ENCODE peak calls at places on chromosomes 13 and 19, in ten cellular contexts. Z, G, F, B, H, U, Y, C, J and K are unnamed samples.

GRCh38 chr13:101681834-101682233 is 229.4 kb downstream of the ITGBL1 start:
- DNase-seq in G (no peak), U (peak; percentile 2), J (no peak), Z (no peak), Y (no peak), F (peak; percentile 7), H (no peak), C (no peak), B (no peak), K (no peak)

GRCh38 chr13:112849500-112849899 is 119.5 kb upstream of the MCF2L start:
- DNase-seq in U (no peak), H (no peak), Y (no peak), C (no peak), F (peak; percentile 23), Z (no peak), J (no peak), B (no peak), G (no peak), K (no peak)

GRCh38 chr13:111033172-111034133 is 81.7 kb upstream of the ARHGEF7 start:
- DNase-seq in B (no peak), H (no peak), Y (peak; percentile 10), J (no peak), G (no peak), U (no peak), C (no peak), F (no peak), Z (no peak), K (peak; percentile 58)

GRCh38 chr19:50255115-50255514 is 51.7 kb downstream of the MYH14 start:
- DNase-seq in J (no peak), C (no peak), G (no peak), H (no peak), B (no peak), U (no peak), Z (no peak), Y (no peak), F (no peak), K (no peak)

GRCh38 chr19:38554676-38555141 is 63.0 kb downstream of the MAP4K1 start:
- DNase-seq in G (no peak), F (no peak), H (no peak), Z (no peak), J (no peak), B (no peak), C (no peak), Y (no peak), U (no peak), K (no peak)

GRCh38 chr13:40275636-40276035 is 390.8 kb downstream of the FOXO1 start:
- DNase-seq in J (no peak), B (no peak), G (no peak), Z (no peak), U (peak; percentile 71), Y (peak; percentile 24), H (no peak), F (peak; percentile 61), C (no peak), K (no peak)

GRCh38 chr13:74767031-74767430 is 632.8 kb upstream of the KLF12 start:
- DNase-seq in J (no peak), G (no peak), F (peak; percentile 57), U (peak; percentile 69), H (no peak), C (no peak), B (no peak), Y (no peak), Z (no peak), K (peak; percentile 36)

GRCh38 chr19:318509-318774 is 26.2 kb downstream of the MIER2 start:
- DNase-seq in G (no peak), U (no peak), J (no peak), H (no peak), C (no peak), B (no peak), Y (no peak), F (no peak), Z (no peak), K (no peak)

GRCh38 chr19:19185853-19186728 is 5.9 kb downstream of the BORCS8 start:
- DNase-seq in F (peak; percentile 18), G (no peak), B (no peak), Y (peak; percentile 28), Z (no peak), H (no peak), U (peak; percentile 55), C (peak; percentile 69), J (peak; percentile 74), K (no peak)

GRCh38 chr13:65656740-65657329 is 1573.3 kb downstream of the PCDH9 start:
- DNase-seq in G (peak; percentile 28), J (no peak), Z (no peak), H (no peak), F (peak; percentile 12), C (no peak), U (peak; percentile 5), B (no peak), Y (no peak), K (no peak)

GRCh38 chr19:56116606-56117005 is 4.5 kb downstream of the ZNF787 start:
- DNase-seq in F (no peak), H (no peak), B (no peak), C (no peak), J (no peak), U (no peak), G (no peak), Y (no peak), Z (no peak), K (no peak)

GRCh38 chr19:41804327-41804726 is 7.9 kb downstream of the CEACAM3 start:
- DNase-seq in U (no peak), J (no peak), G (no peak), Y (no peak), H (no peak), F (no peak), Z (no peak), C (no peak), B (no peak), K (no peak)

GRCh38 chr13:95641961-95642621 is 2.4 kb downstream of the DZIP1 start:
- DNase-seq in J (no peak), B (peak; percentile 48), F (peak; percentile 72), H (peak; percentile 27), U (peak; percentile 64), Y (no peak), G (no peak), C (no peak), Z (no peak), K (peak; percentile 34)

GRCh38 chr19:42250666-42251531 is 4.0 kb downstream of the ERF start:
- DNase-seq in J (no peak), F (peak; percentile 67), Y (no peak), G (peak; percentile 19), U (peak; percentile 40), H (no peak), Z (no peak), C (peak; percentile 35), B (peak; percentile 62), K (peak; percentile 82)

GRCh38 chr19:5171711-5172110 is 168.9 kb downstream of the PTPRS start:
- DNase-seq in U (no peak), J (no peak), Y (no peak), F (peak; percentile 37), G (no peak), Z (no peak), C (no peak), H (no peak), B (no peak), K (no peak)

GRCh38 chr19:11168568-11168967 is 13.0 kb upstream of the SPC24 start:
- DNase-seq in F (peak; percentile 95), J (no peak), B (no peak), Y (peak; percentile 99), C (no peak), H (no peak), Z (no peak), U (peak; percentile 98), G (no peak), K (no peak)

GRCh38 chr13:110853235-110853721 is 61.6 kb downstream of the ANKRD10 start:
- DNase-seq in U (no peak), C (no peak), H (no peak), J (no peak), B (no peak), G (no peak), F (peak; percentile 15), Y (no peak), Z (no peak), K (no peak)

GRCh38 chr19:49133621-49134454 is 14.5 kb downstream of the PPFIA3 start:
- DNase-seq in Y (no peak), H (no peak), C (peak; percentile 49), J (no peak), F (peak; percentile 20), Z (peak; percentile 69), U (peak; percentile 70), B (peak; percentile 79), G (no peak), K (peak; percentile 92)

GRCh38 chr13:100108913-100109507 is 20.1 kb downstream of the PCCA start:
- DNase-seq in F (no peak), J (no peak), B (no peak), G (no peak), U (no peak), H (no peak), Y (no peak), C (no peak), Z (no peak), K (no peak)

GRCh38 chr19:50649433-50650391 is at the start of gene C19orf81:
- DNase-seq in J (no peak), G (no peak), Y (peak; percentile 36), H (no peak), B (no peak), C (no peak), Z (no peak), U (peak; percentile 41), F (no peak), K (no peak)

GRCh38 chr19:28585796-28586195 is 627.2 kb downstream of the UQCRFS1 start:
- DNase-seq in Z (no peak), G (no peak), J (no peak), F (no peak), U (no peak), Y (no peak), B (no peak), H (no peak), C (no peak), K (no peak)

GRCh38 chr13:73693215-73693614 is 441.0 kb downstream of the KLF12 start:
- DNase-seq in C (no peak), F (peak; percentile 80), H (no peak), J (no peak), G (no peak), B (no peak), Z (no peak), Y (no peak), U (no peak), K (no peak)

GRCh38 chr13:51549050-51549449 is 35.2 kb upstream of the WDFY2 start:
- DNase-seq in G (no peak), H (no peak), Z (no peak), Y (no peak), U (no peak), B (no peak), C (no peak), J (no peak), F (no peak), K (peak; percentile 50)

GRCh38 chr19:38434549-38435051 is 1.1 kb downstream of the RYR1 start:
- DNase-seq in H (peak; percentile 50), Y (no peak), U (no peak), Z (no peak), J (peak; percentile 16), F (no peak), G (no peak), C (no peak), B (no peak), K (peak; percentile 57)

GRCh38 chr13:80001510-80001842 is 339.4 kb downstream of the SPRY2 start:
- DNase-seq in Z (no peak), U (no peak), Y (no peak), J (no peak), C (no peak), G (peak; percentile 48), H (no peak), F (no peak), B (no peak), K (no peak)

GRCh38 chr13:49701481-49701880 is 10.2 kb upstream of the EBPL start:
- DNase-seq in C (no peak), U (no peak), G (peak; percentile 20), B (no peak), H (no peak), F (no peak), Y (no peak), J (no peak), Z (no peak), K (no peak)